ENCODE peak calls at places on chromosomes 16 and 17, in four cellular contexts. V is K562, B is SK-N-SH, W is HepG2. Q is an unnamed sample.

GRCh38 chr17:512926-513325 is 160.3 kb upstream of the RPH3AL start:
- DNase-seq in W (no peak), B (peak; percentile 77), V (no peak), Q (no peak)

GRCh38 chr16:70520612-70521297 is 2.6 kb downstream of the COG4 start:
- DNase-seq in V (no peak), W (no peak), B (no peak), Q (no peak)

GRCh38 chr17:42284020-42284369 is 4.3 kb upstream of the STAT5A start:
- DNase-seq in W (no peak), B (peak; percentile 8), V (no peak), Q (no peak)

GRCh38 chr16:20622498-20622870 is 46.3 kb upstream of the ACSM2B start:
- DNase-seq in B (no peak), W (no peak), V (no peak), Q (no peak)

GRCh38 chr17:76130473-76130872 is 10.6 kb downstream of the FOXJ1 start:
- DNase-seq in V (no peak), B (no peak), W (no peak), Q (no peak)

GRCh38 chr16:58024673-58025350 is 742 bp upstream of the MMP15 start:
- DNase-seq in W (peak; percentile 92), B (peak; percentile 49), V (peak; percentile 74), Q (no peak)

GRCh38 chr16:87352818-87353217 is 30.8 kb downstream of the FBXO31 start:
- DNase-seq in W (no peak), V (no peak), B (no peak), Q (no peak)

GRCh38 chr17:78883533-78884131 is 19.4 kb downstream of the CEP295NL start:
- DNase-seq in V (no peak), W (peak; percentile 89), B (peak; percentile 93), Q (no peak)

GRCh38 chr16:19697756-19698318 is 20.2 kb downstream of the KNOP1 start:
- DNase-seq in W (no peak), V (no peak), B (no peak), Q (no peak)

GRCh38 chr16:29029168-29029994 is 44.5 kb downstream of the LAT start:
- DNase-seq in B (no peak), V (peak; percentile 89), W (no peak), Q (no peak)

GRCh38 chr17:34474706-34475105 is 104.7 kb upstream of the TMEM132E start:
- DNase-seq in W (peak; percentile 3), B (no peak), V (peak; percentile 4), Q (no peak)

GRCh38 chr16:88455610-88456355 is 2.7 kb downstream of the ZFPM1 start:
- DNase-seq in B (peak; percentile 63), V (peak; percentile 92), W (peak; percentile 57), Q (peak; percentile 81)

GRCh38 chr16:2757344-2757743 is 4.9 kb downstream of the SRRM2 start:
- DNase-seq in W (no peak), B (no peak), V (no peak), Q (no peak)

GRCh38 chr17:32878211-32878610 is 1.3 kb upstream of the MYO1D start:
- DNase-seq in V (no peak), W (no peak), B (no peak), Q (no peak)

GRCh38 chr17:54932711-54933110 is 32.1 kb downstream of the TOM1L1 start:
- DNase-seq in W (no peak), B (no peak), V (no peak), Q (no peak)

GRCh38 chr17:34177642-34178041 is 77.4 kb upstream of the CCL2 start:
- DNase-seq in B (no peak), W (no peak), V (no peak), Q (no peak)

DNA sequence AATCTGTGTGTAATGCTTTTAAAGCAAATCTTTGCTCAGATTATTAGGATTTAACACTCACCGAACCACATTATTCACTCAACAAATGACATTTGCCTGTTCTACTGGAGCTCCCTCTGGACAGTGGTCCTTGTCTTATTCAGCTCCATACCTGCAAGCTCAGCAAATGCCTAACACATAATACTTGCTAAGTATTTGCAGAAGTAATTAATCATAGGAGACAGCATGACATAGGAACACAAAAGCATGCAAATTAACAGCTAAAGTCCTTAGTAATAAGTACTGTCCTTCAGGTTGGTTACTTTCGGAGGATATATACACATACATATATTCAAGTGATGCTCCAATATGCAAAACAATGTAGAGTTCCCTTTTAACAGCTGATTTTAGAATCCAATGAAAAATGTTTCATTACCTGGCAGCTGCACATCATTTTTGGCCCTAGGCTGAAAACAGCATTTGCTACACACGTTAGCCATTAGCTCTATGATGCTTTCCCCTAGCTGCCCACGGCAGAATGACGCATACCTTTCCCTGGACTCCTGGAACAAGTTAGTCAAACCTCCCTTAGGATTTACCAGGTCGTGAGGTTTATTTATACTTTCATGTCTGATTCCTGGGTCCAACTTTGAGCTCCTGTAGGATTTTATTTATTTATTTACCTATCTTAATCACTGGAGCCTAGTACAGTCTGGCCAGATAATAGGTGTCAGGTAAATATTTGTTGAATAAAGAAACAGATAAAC is 8.6 kb downstream of the BRD7 start:
- DNase-seq in W (no peak), B (no peak), V (no peak), Q (no peak)
- TF ChIP-seq NFIC in W (no peak), B (no peak), V (no peak), Q (no peak)

GRCh38 chr17:6558276-6558675 is 1.9 kb upstream of the PITPNM3 start:
- DNase-seq in W (no peak), B (no peak), V (no peak), Q (no peak)
- TF ChIP-seq NFIC in W (no peak), B (no peak), V (no peak), Q (no peak)

GRCh38 chr17:48960834-48961515 is 7.4 kb downstream of the GIP start:
- DNase-seq in B (no peak), V (peak; percentile 48), W (peak; percentile 73), Q (no peak)

GRCh38 chr17:48961516-48962233 is 6.7 kb downstream of the GIP start:
- DNase-seq in W (peak; percentile 78), B (no peak), V (peak; percentile 89), Q (no peak)
- TF ChIP-seq NFIC in W (no peak), B (peak; percentile 55), V (no peak), Q (no peak)

DNA sequence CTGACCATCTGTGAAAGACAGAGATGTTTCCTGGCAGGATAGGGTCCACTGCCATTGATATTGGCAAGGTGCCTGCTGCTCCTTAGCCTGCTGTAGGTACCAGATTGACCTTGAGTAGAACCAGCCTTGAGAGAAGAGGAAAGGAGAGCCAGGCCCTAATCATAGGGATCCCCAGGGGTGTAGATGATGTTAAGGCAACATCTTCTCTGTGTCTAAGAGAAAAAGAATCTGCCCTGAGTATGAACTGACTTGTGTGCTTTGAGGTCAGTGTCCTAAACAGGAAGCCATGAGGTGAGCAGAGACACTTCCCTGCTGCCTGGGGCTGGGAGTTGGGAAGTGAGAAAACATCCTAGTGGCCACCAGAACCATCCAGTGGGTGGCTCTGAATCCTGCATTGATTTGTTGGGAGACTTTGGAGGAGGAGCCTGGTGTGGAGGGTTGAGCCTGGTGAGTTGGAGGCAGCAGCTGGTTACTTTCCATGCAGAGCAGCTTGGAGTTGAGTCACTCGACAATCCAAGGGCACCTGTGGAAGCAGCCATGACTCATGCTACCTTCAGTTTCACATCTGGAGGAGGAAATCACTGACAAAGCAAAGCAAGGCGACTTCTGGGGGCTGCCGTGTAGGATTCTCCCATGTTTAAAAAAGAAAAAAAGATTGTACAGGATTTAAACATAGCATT is 47.8 kb downstream of the BMERB1 start:
- DNase-seq in B (peak; percentile 28), V (peak; percentile 62), W (peak; percentile 99), Q (no peak)
- TF ChIP-seq NFIC in B (no peak), V (no peak), W (no peak), Q (no peak)

DNA sequence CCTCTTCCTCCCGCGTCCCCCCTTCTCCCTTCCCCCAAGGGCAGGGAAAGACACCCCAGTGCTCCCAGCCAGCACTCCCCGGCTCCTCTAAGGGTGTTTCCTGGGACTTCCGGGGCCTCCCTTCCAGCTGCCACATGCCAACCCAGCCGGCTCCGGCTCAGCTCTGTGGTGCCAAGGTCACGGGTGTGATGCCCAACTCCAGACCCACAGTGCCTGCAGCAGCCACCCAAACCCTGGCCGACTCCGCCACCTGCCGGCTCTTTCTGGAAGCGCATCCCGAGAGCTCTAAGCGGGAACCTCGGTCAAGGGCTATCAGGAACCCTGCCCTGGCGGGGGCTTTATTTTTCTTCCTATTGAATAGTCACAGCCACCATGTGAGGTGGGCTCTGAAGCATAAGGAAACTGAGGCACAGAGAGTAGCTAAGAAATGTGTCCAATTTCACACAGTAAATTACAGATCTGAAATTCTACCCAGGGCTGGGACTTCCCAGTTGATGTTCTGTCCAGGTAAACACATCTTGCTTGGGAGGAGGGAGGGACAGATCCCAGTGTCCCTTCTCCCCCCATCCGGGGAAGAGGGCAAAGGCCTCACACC is 3.3 kb upstream of the PPP1R1B start:
- DNase-seq in W (peak; percentile 62), V (peak; percentile 84), B (peak; percentile 89), Q (no peak)
- TF ChIP-seq NFIC in W (no peak), V (no peak), B (no peak), Q (no peak)

GRCh38 chr16:56348168-56349085 is 76.9 kb downstream of the AMFR start:
- DNase-seq in W (no peak), B (no peak), V (no peak), Q (no peak)
- TF ChIP-seq NFIC in W (no peak), B (no peak), V (no peak), Q (no peak)

Q was measured in GM12878.